ENCODE peak calls at places on chromosomes 11 and 22, in nine cellular contexts. One of them, this sample, is unnamed.

GRCh38 chr11:73963861-73964260 is 13.0 kb downstream of the DNAJB13 start:
- DNase-seq in activated CD4-positive, alpha-beta T cell treated with anti-CD3 and anti-CD28 coated beads, Interleukin-2, amount 10 ng/mL, durations not matched to agents 7 days and 5 days: no peak
- DNase-seq in EH: no peak
- DNase-seq in WERI-Rb-1: no peak
- DNase-seq in HT-29: no peak
- DNase-seq in activated effector memory CD4-positive, alpha-beta T cell treated with Interleukin-2 at 50 U/mL for 16 hours: no peak
- DNase-seq in C1 segment of cervical spinal cord: no peak
- DNase-seq in Calu3: no peak
- DNase-seq in T-helper 17 cell: no peak
- DNase-seq in this sample: no peak

GRCh38 chr11:15828241-15828903 is 528.0 kb downstream of the SOX6 start:
- DNase-seq in activated effector memory CD4-positive, alpha-beta T cell treated with Interleukin-2 at 50 U/mL for 16 hours: no peak
- DNase-seq in HT-29: no peak
- DNase-seq in WERI-Rb-1: no peak
- DNase-seq in C1 segment of cervical spinal cord: no peak
- DNase-seq in Calu3: no peak
- DNase-seq in T-helper 17 cell: no peak
- DNase-seq in activated CD4-positive, alpha-beta T cell treated with anti-CD3 and anti-CD28 coated beads, Interleukin-2, amount 10 ng/mL, durations not matched to agents 7 days and 5 days: no peak
- DNase-seq in EH: no peak
- DNase-seq in this sample: peak

GRCh38 chr11:123187670-123188507 is 7.2 kb downstream of the CLMP start:
- DNase-seq in activated effector memory CD4-positive, alpha-beta T cell treated with Interleukin-2 at 50 U/mL for 16 hours: no peak
- DNase-seq in WERI-Rb-1: no peak
- DNase-seq in activated CD4-positive, alpha-beta T cell treated with anti-CD3 and anti-CD28 coated beads, Interleukin-2, amount 10 ng/mL, durations not matched to agents 7 days and 5 days: no peak
- DNase-seq in Calu3: no peak
- DNase-seq in HT-29: no peak
- DNase-seq in T-helper 17 cell: no peak
- DNase-seq in EH: peak
- DNase-seq in C1 segment of cervical spinal cord: no peak
- DNase-seq in this sample: peak

GRCh38 chr11:78789365-78789764 is 214.7 kb upstream of the NARS2 start:
- DNase-seq in HT-29: no peak
- DNase-seq in WERI-Rb-1: no peak
- DNase-seq in T-helper 17 cell: no peak
- DNase-seq in Calu3: no peak
- DNase-seq in EH: no peak
- DNase-seq in activated CD4-positive, alpha-beta T cell treated with anti-CD3 and anti-CD28 coated beads, Interleukin-2, amount 10 ng/mL, durations not matched to agents 7 days and 5 days: no peak
- DNase-seq in C1 segment of cervical spinal cord: no peak
- DNase-seq in activated effector memory CD4-positive, alpha-beta T cell treated with Interleukin-2 at 50 U/mL for 16 hours: no peak
- DNase-seq in this sample: no peak

GRCh38 chr11:95338430-95338991 is 107.5 kb upstream of the SESN3 start:
- DNase-seq in Calu3: no peak
- DNase-seq in activated CD4-positive, alpha-beta T cell treated with anti-CD3 and anti-CD28 coated beads, Interleukin-2, amount 10 ng/mL, durations not matched to agents 7 days and 5 days: no peak
- DNase-seq in WERI-Rb-1: no peak
- DNase-seq in activated effector memory CD4-positive, alpha-beta T cell treated with Interleukin-2 at 50 U/mL for 16 hours: no peak
- DNase-seq in T-helper 17 cell: no peak
- DNase-seq in C1 segment of cervical spinal cord: peak
- DNase-seq in HT-29: peak
- DNase-seq in EH: peak
- DNase-seq in this sample: peak

GRCh38 chr22:50684986-50685385 is 12.4 kb downstream of the SHANK3 start:
- DNase-seq in HT-29: no peak
- DNase-seq in WERI-Rb-1: no peak
- DNase-seq in EH: peak
- DNase-seq in activated CD4-positive, alpha-beta T cell treated with anti-CD3 and anti-CD28 coated beads, Interleukin-2, amount 10 ng/mL, durations not matched to agents 7 days and 5 days: no peak
- DNase-seq in activated effector memory CD4-positive, alpha-beta T cell treated with Interleukin-2 at 50 U/mL for 16 hours: no peak
- DNase-seq in T-helper 17 cell: no peak
- DNase-seq in Calu3: no peak
- DNase-seq in C1 segment of cervical spinal cord: no peak
- DNase-seq in this sample: no peak

GRCh38 chr11:117281159-117281558 is 10.0 kb upstream of the BACE1-AS start:
- DNase-seq in C1 segment of cervical spinal cord: no peak
- DNase-seq in HT-29: no peak
- DNase-seq in activated CD4-positive, alpha-beta T cell treated with anti-CD3 and anti-CD28 coated beads, Interleukin-2, amount 10 ng/mL, durations not matched to agents 7 days and 5 days: no peak
- DNase-seq in T-helper 17 cell: no peak
- DNase-seq in WERI-Rb-1: no peak
- DNase-seq in Calu3: no peak
- DNase-seq in EH: peak
- DNase-seq in activated effector memory CD4-positive, alpha-beta T cell treated with Interleukin-2 at 50 U/mL for 16 hours: no peak
- DNase-seq in this sample: no peak

GRCh38 chr11:110428956-110429613 is 663 bp upstream of the FDX1 start:
- DNase-seq in EH: no peak
- DNase-seq in HT-29: no peak
- DNase-seq in T-helper 17 cell: no peak
- DNase-seq in activated CD4-positive, alpha-beta T cell treated with anti-CD3 and anti-CD28 coated beads, Interleukin-2, amount 10 ng/mL, durations not matched to agents 7 days and 5 days: peak
- DNase-seq in C1 segment of cervical spinal cord: no peak
- DNase-seq in WERI-Rb-1: no peak
- DNase-seq in activated effector memory CD4-positive, alpha-beta T cell treated with Interleukin-2 at 50 U/mL for 16 hours: no peak
- DNase-seq in Calu3: no peak
- DNase-seq in this sample: no peak

GRCh38 chr22:40204331-40205116 is 26.8 kb downstream of the TNRC6B start:
- DNase-seq in EH: peak
- DNase-seq in activated effector memory CD4-positive, alpha-beta T cell treated with Interleukin-2 at 50 U/mL for 16 hours: no peak
- DNase-seq in C1 segment of cervical spinal cord: no peak
- DNase-seq in Calu3: no peak
- DNase-seq in HT-29: no peak
- DNase-seq in WERI-Rb-1: peak
- DNase-seq in T-helper 17 cell: no peak
- DNase-seq in activated CD4-positive, alpha-beta T cell treated with anti-CD3 and anti-CD28 coated beads, Interleukin-2, amount 10 ng/mL, durations not matched to agents 7 days and 5 days: no peak
- DNase-seq in this sample: no peak

GRCh38 chr11:111429066-111429506 is 50.0 kb upstream of the POU2AF1 start:
- DNase-seq in EH: peak
- DNase-seq in Calu3: peak
- DNase-seq in T-helper 17 cell: no peak
- DNase-seq in activated effector memory CD4-positive, alpha-beta T cell treated with Interleukin-2 at 50 U/mL for 16 hours: no peak
- DNase-seq in WERI-Rb-1: peak
- DNase-seq in activated CD4-positive, alpha-beta T cell treated with anti-CD3 and anti-CD28 coated beads, Interleukin-2, amount 10 ng/mL, durations not matched to agents 7 days and 5 days: peak
- DNase-seq in HT-29: peak
- DNase-seq in C1 segment of cervical spinal cord: no peak
- DNase-seq in this sample: no peak

GRCh38 chr11:7600205-7600775 is 73.0 kb downstream of the CYB5R2 start:
- DNase-seq in HT-29: peak
- DNase-seq in Calu3: peak
- DNase-seq in activated effector memory CD4-positive, alpha-beta T cell treated with Interleukin-2 at 50 U/mL for 16 hours: no peak
- DNase-seq in activated CD4-positive, alpha-beta T cell treated with anti-CD3 and anti-CD28 coated beads, Interleukin-2, amount 10 ng/mL, durations not matched to agents 7 days and 5 days: no peak
- DNase-seq in EH: peak
- DNase-seq in WERI-Rb-1: no peak
- DNase-seq in T-helper 17 cell: no peak
- DNase-seq in C1 segment of cervical spinal cord: no peak
- DNase-seq in this sample: peak

GRCh38 chr11:18078909-18079308 is 27.0 kb downstream of the SAAL1 start:
- DNase-seq in activated CD4-positive, alpha-beta T cell treated with anti-CD3 and anti-CD28 coated beads, Interleukin-2, amount 10 ng/mL, durations not matched to agents 7 days and 5 days: no peak
- DNase-seq in activated effector memory CD4-positive, alpha-beta T cell treated with Interleukin-2 at 50 U/mL for 16 hours: no peak
- DNase-seq in T-helper 17 cell: no peak
- DNase-seq in WERI-Rb-1: no peak
- DNase-seq in Calu3: no peak
- DNase-seq in HT-29: no peak
- DNase-seq in EH: no peak
- DNase-seq in C1 segment of cervical spinal cord: no peak
- DNase-seq in this sample: no peak

GRCh38 chr11:76395296-76395695 is 14.2 kb downstream of the GVQW3 start:
- DNase-seq in WERI-Rb-1: no peak
- DNase-seq in HT-29: no peak
- DNase-seq in activated CD4-positive, alpha-beta T cell treated with anti-CD3 and anti-CD28 coated beads, Interleukin-2, amount 10 ng/mL, durations not matched to agents 7 days and 5 days: no peak
- DNase-seq in activated effector memory CD4-positive, alpha-beta T cell treated with Interleukin-2 at 50 U/mL for 16 hours: no peak
- DNase-seq in C1 segment of cervical spinal cord: no peak
- DNase-seq in T-helper 17 cell: no peak
- DNase-seq in Calu3: no peak
- DNase-seq in EH: no peak
- DNase-seq in this sample: no peak

GRCh38 chr11:107157809-107158187 is 139.5 kb upstream of the GUCY1A2 start:
- DNase-seq in HT-29: no peak
- DNase-seq in activated CD4-positive, alpha-beta T cell treated with anti-CD3 and anti-CD28 coated beads, Interleukin-2, amount 10 ng/mL, durations not matched to agents 7 days and 5 days: no peak
- DNase-seq in Calu3: no peak
- DNase-seq in activated effector memory CD4-positive, alpha-beta T cell treated with Interleukin-2 at 50 U/mL for 16 hours: no peak
- DNase-seq in WERI-Rb-1: no peak
- DNase-seq in T-helper 17 cell: no peak
- DNase-seq in C1 segment of cervical spinal cord: no peak
- DNase-seq in EH: no peak
- DNase-seq in this sample: no peak

GRCh38 chr11:62064221-62064620 is 59.6 kb upstream of the INCENP start:
- DNase-seq in activated CD4-positive, alpha-beta T cell treated with anti-CD3 and anti-CD28 coated beads, Interleukin-2, amount 10 ng/mL, durations not matched to agents 7 days and 5 days: no peak
- DNase-seq in T-helper 17 cell: no peak
- DNase-seq in Calu3: no peak
- DNase-seq in activated effector memory CD4-positive, alpha-beta T cell treated with Interleukin-2 at 50 U/mL for 16 hours: no peak
- DNase-seq in C1 segment of cervical spinal cord: no peak
- DNase-seq in WERI-Rb-1: no peak
- DNase-seq in HT-29: no peak
- DNase-seq in EH: no peak
- DNase-seq in this sample: no peak

GRCh38 chr11:61482513-61482912 is 26.0 kb upstream of the LRRC10B start:
- DNase-seq in EH: no peak
- DNase-seq in HT-29: no peak
- DNase-seq in C1 segment of cervical spinal cord: no peak
- DNase-seq in activated effector memory CD4-positive, alpha-beta T cell treated with Interleukin-2 at 50 U/mL for 16 hours: no peak
- DNase-seq in T-helper 17 cell: no peak
- DNase-seq in activated CD4-positive, alpha-beta T cell treated with anti-CD3 and anti-CD28 coated beads, Interleukin-2, amount 10 ng/mL, durations not matched to agents 7 days and 5 days: peak
- DNase-seq in WERI-Rb-1: peak
- DNase-seq in Calu3: peak
- DNase-seq in this sample: no peak

GRCh38 chr11:1862588-1863351 is 9.9 kb downstream of the LSP1 start:
- DNase-seq in EH: peak
- DNase-seq in activated CD4-positive, alpha-beta T cell treated with anti-CD3 and anti-CD28 coated beads, Interleukin-2, amount 10 ng/mL, durations not matched to agents 7 days and 5 days: no peak
- DNase-seq in HT-29: no peak
- DNase-seq in T-helper 17 cell: no peak
- DNase-seq in activated effector memory CD4-positive, alpha-beta T cell treated with Interleukin-2 at 50 U/mL for 16 hours: no peak
- DNase-seq in C1 segment of cervical spinal cord: no peak
- DNase-seq in Calu3: peak
- DNase-seq in WERI-Rb-1: no peak
- DNase-seq in this sample: no peak

GRCh38 chr11:36388086-36388485 is 92.0 kb downstream of the PRR5L start:
- DNase-seq in Calu3: no peak
- DNase-seq in C1 segment of cervical spinal cord: no peak
- DNase-seq in T-helper 17 cell: no peak
- DNase-seq in activated CD4-positive, alpha-beta T cell treated with anti-CD3 and anti-CD28 coated beads, Interleukin-2, amount 10 ng/mL, durations not matched to agents 7 days and 5 days: no peak
- DNase-seq in EH: no peak
- DNase-seq in HT-29: no peak
- DNase-seq in WERI-Rb-1: no peak
- DNase-seq in activated effector memory CD4-positive, alpha-beta T cell treated with Interleukin-2 at 50 U/mL for 16 hours: no peak
- DNase-seq in this sample: no peak

GRCh38 chr22:19482297-19482696 is 2.6 kb downstream of the CDC45 start:
- DNase-seq in activated effector memory CD4-positive, alpha-beta T cell treated with Interleukin-2 at 50 U/mL for 16 hours: no peak
- DNase-seq in activated CD4-positive, alpha-beta T cell treated with anti-CD3 and anti-CD28 coated beads, Interleukin-2, amount 10 ng/mL, durations not matched to agents 7 days and 5 days: no peak
- DNase-seq in C1 segment of cervical spinal cord: no peak
- DNase-seq in HT-29: no peak
- DNase-seq in WERI-Rb-1: no peak
- DNase-seq in T-helper 17 cell: no peak
- DNase-seq in EH: no peak
- DNase-seq in Calu3: no peak
- DNase-seq in this sample: no peak

GRCh38 chr11:10275714-10276113 is 18.3 kb downstream of the SBF2 start:
- DNase-seq in activated effector memory CD4-positive, alpha-beta T cell treated with Interleukin-2 at 50 U/mL for 16 hours: no peak
- DNase-seq in HT-29: no peak
- DNase-seq in activated CD4-positive, alpha-beta T cell treated with anti-CD3 and anti-CD28 coated beads, Interleukin-2, amount 10 ng/mL, durations not matched to agents 7 days and 5 days: no peak
- DNase-seq in T-helper 17 cell: no peak
- DNase-seq in Calu3: no peak
- DNase-seq in EH: peak
- DNase-seq in WERI-Rb-1: no peak
- DNase-seq in C1 segment of cervical spinal cord: no peak
- DNase-seq in this sample: no peak

GRCh38 chr11:84819128-84819527 is 808.0 kb downstream of the DLG2 start:
- DNase-seq in Calu3: no peak
- DNase-seq in C1 segment of cervical spinal cord: no peak
- DNase-seq in WERI-Rb-1: no peak
- DNase-seq in activated effector memory CD4-positive, alpha-beta T cell treated with Interleukin-2 at 50 U/mL for 16 hours: no peak
- DNase-seq in activated CD4-positive, alpha-beta T cell treated with anti-CD3 and anti-CD28 coated beads, Interleukin-2, amount 10 ng/mL, durations not matched to agents 7 days and 5 days: no peak
- DNase-seq in T-helper 17 cell: no peak
- DNase-seq in HT-29: peak
- DNase-seq in EH: peak
- DNase-seq in this sample: no peak

GRCh38 chr11:62792193-62792575 is 378 bp upstream of the TMEM223 start:
- DNase-seq in activated CD4-positive, alpha-beta T cell treated with anti-CD3 and anti-CD28 coated beads, Interleukin-2, amount 10 ng/mL, durations not matched to agents 7 days and 5 days: no peak
- DNase-seq in WERI-Rb-1: peak
- DNase-seq in C1 segment of cervical spinal cord: no peak
- DNase-seq in HT-29: no peak
- DNase-seq in T-helper 17 cell: no peak
- DNase-seq in Calu3: no peak
- DNase-seq in activated effector memory CD4-positive, alpha-beta T cell treated with Interleukin-2 at 50 U/mL for 16 hours: no peak
- DNase-seq in EH: no peak
- DNase-seq in this sample: no peak

GRCh38 chr22:19941365-19942070 is at the start of the genes COMT and TXNRD2:
- DNase-seq in activated effector memory CD4-positive, alpha-beta T cell treated with Interleukin-2 at 50 U/mL for 16 hours: peak
- DNase-seq in HT-29: peak
- DNase-seq in T-helper 17 cell: peak
- DNase-seq in Calu3: peak
- DNase-seq in C1 segment of cervical spinal cord: peak
- DNase-seq in activated CD4-positive, alpha-beta T cell treated with anti-CD3 and anti-CD28 coated beads, Interleukin-2, amount 10 ng/mL, durations not matched to agents 7 days and 5 days: peak
- DNase-seq in EH: peak
- DNase-seq in WERI-Rb-1: peak
- DNase-seq in this sample: no peak

GRCh38 chr11:128549256-128549944 is 38.0 kb downstream of the ETS1 start:
- DNase-seq in EH: no peak
- DNase-seq in T-helper 17 cell: no peak
- DNase-seq in Calu3: no peak
- DNase-seq in C1 segment of cervical spinal cord: no peak
- DNase-seq in WERI-Rb-1: no peak
- DNase-seq in HT-29: no peak
- DNase-seq in activated effector memory CD4-positive, alpha-beta T cell treated with Interleukin-2 at 50 U/mL for 16 hours: no peak
- DNase-seq in activated CD4-positive, alpha-beta T cell treated with anti-CD3 and anti-CD28 coated beads, Interleukin-2, amount 10 ng/mL, durations not matched to agents 7 days and 5 days: no peak
- DNase-seq in this sample: no peak

GRCh38 chr11:74730601-74731260 is 495 bp downstream of the CHRDL2 start:
- DNase-seq in C1 segment of cervical spinal cord: no peak
- DNase-seq in T-helper 17 cell: no peak
- DNase-seq in HT-29: no peak
- DNase-seq in EH: no peak
- DNase-seq in activated effector memory CD4-positive, alpha-beta T cell treated with Interleukin-2 at 50 U/mL for 16 hours: no peak
- DNase-seq in WERI-Rb-1: no peak
- DNase-seq in Calu3: no peak
- DNase-seq in activated CD4-positive, alpha-beta T cell treated with anti-CD3 and anti-CD28 coated beads, Interleukin-2, amount 10 ng/mL, durations not matched to agents 7 days and 5 days: no peak
- DNase-seq in this sample: no peak

GRCh38 chr11:68158580-68158979 is 37.4 kb upstream of the CHKA start:
- DNase-seq in activated CD4-positive, alpha-beta T cell treated with anti-CD3 and anti-CD28 coated beads, Interleukin-2, amount 10 ng/mL, durations not matched to agents 7 days and 5 days: no peak
- DNase-seq in WERI-Rb-1: no peak
- DNase-seq in Calu3: no peak
- DNase-seq in HT-29: no peak
- DNase-seq in activated effector memory CD4-positive, alpha-beta T cell treated with Interleukin-2 at 50 U/mL for 16 hours: no peak
- DNase-seq in EH: no peak
- DNase-seq in T-helper 17 cell: no peak
- DNase-seq in C1 segment of cervical spinal cord: no peak
- DNase-seq in this sample: no peak

GRCh38 chr22:29480512-29481264 is 670 bp downstream of the NEFH start:
- DNase-seq in EH: no peak
- DNase-seq in T-helper 17 cell: peak
- DNase-seq in activated CD4-positive, alpha-beta T cell treated with anti-CD3 and anti-CD28 coated beads, Interleukin-2, amount 10 ng/mL, durations not matched to agents 7 days and 5 days: peak
- DNase-seq in Calu3: no peak
- DNase-seq in activated effector memory CD4-positive, alpha-beta T cell treated with Interleukin-2 at 50 U/mL for 16 hours: peak
- DNase-seq in WERI-Rb-1: no peak
- DNase-seq in C1 segment of cervical spinal cord: peak
- DNase-seq in HT-29: no peak
- DNase-seq in this sample: no peak

GRCh38 chr11:123072762-123073161 is 10.8 kb upstream of the HSPA8 start:
- DNase-seq in C1 segment of cervical spinal cord: no peak
- DNase-seq in activated effector memory CD4-positive, alpha-beta T cell treated with Interleukin-2 at 50 U/mL for 16 hours: no peak
- DNase-seq in EH: no peak
- DNase-seq in WERI-Rb-1: no peak
- DNase-seq in activated CD4-positive, alpha-beta T cell treated with anti-CD3 and anti-CD28 coated beads, Interleukin-2, amount 10 ng/mL, durations not matched to agents 7 days and 5 days: no peak
- DNase-seq in T-helper 17 cell: no peak
- DNase-seq in Calu3: no peak
- DNase-seq in HT-29: no peak
- DNase-seq in this sample: no peak

GRCh38 chr11:1209371-1210057 is 13.4 kb upstream of the MUC5B start:
- DNase-seq in T-helper 17 cell: no peak
- DNase-seq in EH: no peak
- DNase-seq in activated CD4-positive, alpha-beta T cell treated with anti-CD3 and anti-CD28 coated beads, Interleukin-2, amount 10 ng/mL, durations not matched to agents 7 days and 5 days: no peak
- DNase-seq in WERI-Rb-1: no peak
- DNase-seq in HT-29: no peak
- DNase-seq in activated effector memory CD4-positive, alpha-beta T cell treated with Interleukin-2 at 50 U/mL for 16 hours: no peak
- DNase-seq in C1 segment of cervical spinal cord: no peak
- DNase-seq in Calu3: no peak
- DNase-seq in this sample: no peak

GRCh38 chr11:2114430-2115241 is 24.6 kb downstream of the IGF2 start:
- DNase-seq in activated effector memory CD4-positive, alpha-beta T cell treated with Interleukin-2 at 50 U/mL for 16 hours: no peak
- DNase-seq in HT-29: no peak
- DNase-seq in C1 segment of cervical spinal cord: no peak
- DNase-seq in T-helper 17 cell: no peak
- DNase-seq in EH: no peak
- DNase-seq in Calu3: no peak
- DNase-seq in activated CD4-positive, alpha-beta T cell treated with anti-CD3 and anti-CD28 coated beads, Interleukin-2, amount 10 ng/mL, durations not matched to agents 7 days and 5 days: no peak
- DNase-seq in WERI-Rb-1: no peak
- DNase-seq in this sample: no peak

GRCh38 chr11:129386795-129387390 is 11.2 kb downstream of the BARX2 start:
- DNase-seq in T-helper 17 cell: no peak
- DNase-seq in EH: peak
- DNase-seq in activated CD4-positive, alpha-beta T cell treated with anti-CD3 and anti-CD28 coated beads, Interleukin-2, amount 10 ng/mL, durations not matched to agents 7 days and 5 days: no peak
- DNase-seq in activated effector memory CD4-positive, alpha-beta T cell treated with Interleukin-2 at 50 U/mL for 16 hours: no peak
- DNase-seq in HT-29: peak
- DNase-seq in WERI-Rb-1: no peak
- DNase-seq in Calu3: no peak
- DNase-seq in C1 segment of cervical spinal cord: no peak
- DNase-seq in this sample: no peak

This sample was measured in hippocampal formation.